ENCODE peak calls at places on chromosome 12, in seven cellular contexts. I is cardiac muscle cell; Q is activated T-helper 1 cell treated with anti-CD3 and anti-CD28 coated beads, Interleukin-12 subunit alpha, Interleukin-12 subunit beta, Interleukin-2, Interleukin-4 antibody, amounts not matched to agents 30 ng/mL and 10 ng/mL and 1 ng/mL, durations not matched to agents 14 hours and 24 hours and 36 hours; T is activated CD4-positive, alpha-beta T cell treated with anti-CD3 and anti-CD28 coated beads, Interleukin-2, amount 50 U/mL, for 4 hours; O is neuronal stem cell; P is ELR; E is heart left ventricle. H is an unnamed sample.
A peak's percentile ranks its signal among the peaks of the same experiment; 100 is the strongest.

GRCh38 chr12:11026118-11026517 is 3.7 kb upstream of the TAS2R19 start:
- DNase-seq in P (peak; percentile 14), E (no peak), O (no peak), Q (no peak), T (no peak), I (no peak), H (no peak)

GRCh38 chr12:51714666-51715065 is 123.6 kb downstream of the SCN8A start:
- DNase-seq in Q (no peak), I (no peak), E (no peak), T (no peak), P (peak; percentile 80), O (no peak), H (no peak)

GRCh38 chr12:106840217-106840616 is 65.7 kb downstream of the RIC8B start:
- DNase-seq in P (peak; percentile 42), I (peak; percentile 76), T (no peak), O (no peak), E (no peak), Q (no peak), H (peak; percentile 90)

GRCh38 chr12:1234073-1234472 is 243.1 kb downstream of the ERC1 start:
- DNase-seq in O (no peak), Q (no peak), P (peak; percentile 7), T (no peak), E (no peak), I (peak; percentile 14), H (no peak)

GRCh38 chr12:49057888-49058287 is 2.7 kb downstream of the KMT2D start:
- DNase-seq in I (no peak), O (no peak), Q (no peak), P (no peak), E (no peak), T (no peak), H (no peak)

GRCh38 chr12:3313655-3314305 is 177.2 kb upstream of the PRMT8 start:
- DNase-seq in T (no peak), Q (no peak), I (peak; percentile 45), P (peak; percentile 52), O (peak; percentile 23), E (no peak), H (peak; percentile 44)

GRCh38 chr12:74170645-74171477 is 366.8 kb upstream of the ATXN7L3B start:
- DNase-seq in I (no peak), P (no peak), Q (no peak), O (no peak), T (no peak), E (no peak), H (no peak)

GRCh38 chr12:27109339-27110023 is 27.1 kb upstream of the C12orf71 start:
- DNase-seq in I (no peak), T (no peak), O (no peak), Q (no peak), P (no peak), E (no peak), H (no peak)

GRCh38 chr12:78666584-78666983 is 198.0 kb upstream of the SYT1 start:
- DNase-seq in Q (no peak), T (no peak), E (no peak), I (no peak), P (no peak), O (no peak), H (no peak)

GRCh38 chr12:60257063-60257462 is 661.2 kb downstream of the SLC16A7 start:
- DNase-seq in I (peak; percentile 54), O (no peak), Q (no peak), T (no peak), E (no peak), P (peak; percentile 87), H (peak; percentile 27)

GRCh38 chr12:89542912-89543592 is 17.2 kb upstream of the POC1B start:
- DNase-seq in P (peak; percentile 84), Q (peak; percentile 43), O (peak; percentile 77), T (peak; percentile 56), E (peak; percentile 54), I (peak; percentile 90), H (peak; percentile 88)

H was measured in A673.